ENCODE peak calls at places on chromosomes 16 and 17, in eight cellular contexts. Y is sigmoid colon; U is aorta; O is brain microvascular endothelial cell; Z is WERI-Rb-1; S is effector memory CD4-positive, alpha-beta T cell; B is endodermal cell; K is upper lobe of left lung. F is an unnamed sample.
A peak's percentile ranks its signal among the peaks of the same experiment; 100 is the strongest.

GRCh38 chr16:83878838-83879237 is 20.1 kb upstream of the MLYCD start:
- DNase-seq in Y (no peak), U (no peak), O (peak; percentile 40), Z (no peak), S (no peak), B (no peak), K (no peak), F (no peak)

GRCh38 chr16:4093495-4094137 is 22.6 kb downstream of the ADCY9 start:
- DNase-seq in Y (peak; percentile 78), U (peak; percentile 87), O (peak; percentile 63), Z (no peak), S (no peak), B (no peak), K (peak; percentile 81), F (no peak)

GRCh38 chr17:44451016-44451415 is 52.2 kb downstream of the GPATCH8 start:
- DNase-seq in Y (no peak), U (no peak), O (no peak), Z (no peak), S (no peak), B (no peak), K (no peak), F (no peak)

GRCh38 chr16:67805718-67806427 is 487 bp downstream of the RANBP10 start:
- DNase-seq in Y (no peak), U (no peak), O (no peak), Z (peak; percentile 37), S (no peak), B (no peak), K (peak; percentile 24), F (no peak)

GRCh38 chr17:66441012-66441703 is 138.7 kb downstream of the PRKCA start:
- DNase-seq in Y (no peak), U (no peak), O (no peak), Z (no peak), S (no peak), B (no peak), K (no peak), F (no peak)

GRCh38 chr17:69773081-69773480 is 301.9 kb upstream of the KCNJ16 start:
- DNase-seq in Y (no peak), U (no peak), O (no peak), Z (no peak), S (no peak), B (no peak), K (no peak), F (no peak)

GRCh38 chr16:25011891-25012499 is 3.2 kb downstream of the ARHGAP17 start:
- DNase-seq in Y (no peak), U (no peak), O (no peak), Z (no peak), S (no peak), B (no peak), K (no peak), F (no peak)

GRCh38 chr16:55622930-55623561 is 32.7 kb upstream of the SLC6A2 start:
- DNase-seq in Y (no peak), U (no peak), O (no peak), Z (peak; percentile 48), S (no peak), B (peak; percentile 92), K (no peak), F (no peak)

GRCh38 chr16:20674684-20675487 is 22.6 kb downstream of the ACSM1 start:
- DNase-seq in Y (no peak), U (peak; percentile 72), O (no peak), Z (no peak), S (no peak), B (peak; percentile 62), K (no peak), F (no peak)

GRCh38 chr16:68275611-68276191 is 11.4 kb downstream of the SLC7A6 start:
- DNase-seq in Y (no peak), U (no peak), O (no peak), Z (no peak), S (peak; percentile 51), B (no peak), K (no peak), F (no peak)

GRCh38 chr17:41793749-41794602 is 7.5 kb upstream of the JUP start:
- DNase-seq in Y (no peak), U (no peak), O (no peak), Z (no peak), S (no peak), B (peak; percentile 96), K (no peak), F (no peak)

GRCh38 chr17:8629371-8630226 is 926 bp downstream of the MYH10 start:
- DNase-seq in Y (peak; percentile 80), U (peak; percentile 83), O (no peak), Z (peak; percentile 46), S (no peak), B (peak; percentile 86), K (no peak), F (peak; percentile 11)

GRCh38 chr17:59406808-59407381 is 75.4 kb downstream of the YPEL2 start:
- DNase-seq in Y (no peak), U (no peak), O (peak; percentile 73), Z (no peak), S (no peak), B (no peak), K (no peak), F (no peak)

GRCh38 chr16:66742409-66742808 is 9.0 kb downstream of the DYNC1LI2 start:
- DNase-seq in Y (no peak), U (no peak), O (no peak), Z (no peak), S (no peak), B (no peak), K (no peak), F (no peak)

GRCh38 chr17:45160505-45161287 is 979 bp upstream of the HEXIM2 start:
- DNase-seq in Y (peak; percentile 85), U (peak; percentile 89), O (peak; percentile 48), Z (peak; percentile 92), S (peak; percentile 48), B (peak; percentile 98), K (peak; percentile 69), F (peak; percentile 69)

GRCh38 chr17:48299760-48300159 is 130.3 kb downstream of the SKAP1 start:
- DNase-seq in Y (no peak), U (no peak), O (no peak), Z (no peak), S (no peak), B (no peak), K (no peak), F (no peak)

GRCh38 chr16:14028207-14028606 is 42.9 kb upstream of the MRTFB start:
- DNase-seq in Y (no peak), U (no peak), O (no peak), Z (no peak), S (no peak), B (no peak), K (no peak), F (no peak)

GRCh38 chr17:4584125-4584834 is at the start of gene SMTNL2:
- DNase-seq in Y (peak; percentile 73), U (peak; percentile 83), O (no peak), Z (peak; percentile 68), S (no peak), B (peak; percentile 87), K (no peak), F (peak; percentile 30)

GRCh38 chr17:82767041-82767754 is 15.3 kb downstream of the TBCD start:
- DNase-seq in Y (no peak), U (no peak), O (peak; percentile 22), Z (peak; percentile 85), S (no peak), B (peak; percentile 92), K (peak; percentile 35), F (peak; percentile 48)

GRCh38 chr17:73197141-73197540 is 4.3 kb downstream of the COG1 start:
- DNase-seq in Y (no peak), U (no peak), O (no peak), Z (no peak), S (no peak), B (no peak), K (no peak), F (no peak)
- H3K27ac ChIP-seq in Y (no peak overlapping the region), U (no peak overlapping the region), O (no peak overlapping the region), Z (no peak overlapping the region), S (no peak overlapping the region), B (no peak overlapping the region), K (no peak overlapping the region), F (no peak overlapping the region)

DNA sequence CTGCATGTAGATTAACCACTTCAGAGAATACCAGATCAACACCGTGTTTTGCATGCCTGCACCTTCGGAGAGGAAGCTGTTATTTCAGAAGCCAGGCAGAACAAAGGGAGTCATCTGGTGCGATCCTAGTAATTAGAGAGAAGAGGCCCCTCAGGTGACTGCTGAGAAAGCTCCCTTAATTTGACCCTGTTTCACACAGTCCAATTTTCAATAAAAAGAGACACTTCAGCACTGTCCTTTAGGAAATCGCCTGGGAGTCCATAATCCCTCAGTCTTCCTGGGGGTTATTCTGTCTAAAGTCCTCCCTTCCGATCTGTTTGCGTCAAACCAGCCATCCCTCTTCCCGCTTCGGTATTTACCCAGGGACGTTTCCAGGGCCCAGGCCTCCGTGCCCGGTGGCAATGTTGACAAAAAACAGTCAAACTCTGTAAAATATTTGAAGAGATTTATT is 23.4 kb upstream of the TNRC6C start:
- DNase-seq in Y (peak; percentile 21), U (no peak), O (no peak), Z (no peak), S (no peak), B (peak; percentile 62), K (no peak), F (no peak)
- H3K27ac ChIP-seq in Y (no peak overlapping the region), U (no peak overlapping the region), O (no peak overlapping the region), Z (no peak overlapping the region), S (no peak overlapping the region), B (no peak overlapping the region), K (no peak overlapping the region), F (no peak overlapping the region)

GRCh38 chr16:81275795-81276194 is 37.3 kb downstream of the BCO1 start:
- DNase-seq in Y (no peak), U (no peak), O (no peak), Z (no peak), S (no peak), B (no peak), K (no peak), F (no peak)

GRCh38 chr16:81277681-81278080 is 37.1 kb upstream of the GAN start:
- DNase-seq in Y (no peak), U (no peak), O (no peak), Z (no peak), S (no peak), B (no peak), K (peak; percentile 35), F (no peak)

GRCh38 chr16:81278526-81278925 is 36.2 kb upstream of the GAN start:
- DNase-seq in Y (no peak), U (no peak), O (no peak), Z (no peak), S (no peak), B (no peak), K (no peak), F (no peak)

GRCh38 chr16:81275064-81275532 is 36.6 kb downstream of the BCO1 start:
- DNase-seq in Y (no peak), U (peak; percentile 51), O (no peak), Z (no peak), S (no peak), B (no peak), K (no peak), F (no peak)

GRCh38 chr16:81276323-81276722 is 37.8 kb downstream of the BCO1 start:
- DNase-seq in Y (no peak), U (no peak), O (no peak), Z (no peak), S (no peak), B (no peak), K (no peak), F (peak; percentile 3)
- H3K27ac ChIP-seq in Y (no peak overlapping the region), U (no peak overlapping the region), O (no peak overlapping the region), Z (no peak overlapping the region), S (no peak overlapping the region), B (no peak overlapping the region), K (no peak overlapping the region), F (peak overlapping the region; percentile 26)

DNA sequence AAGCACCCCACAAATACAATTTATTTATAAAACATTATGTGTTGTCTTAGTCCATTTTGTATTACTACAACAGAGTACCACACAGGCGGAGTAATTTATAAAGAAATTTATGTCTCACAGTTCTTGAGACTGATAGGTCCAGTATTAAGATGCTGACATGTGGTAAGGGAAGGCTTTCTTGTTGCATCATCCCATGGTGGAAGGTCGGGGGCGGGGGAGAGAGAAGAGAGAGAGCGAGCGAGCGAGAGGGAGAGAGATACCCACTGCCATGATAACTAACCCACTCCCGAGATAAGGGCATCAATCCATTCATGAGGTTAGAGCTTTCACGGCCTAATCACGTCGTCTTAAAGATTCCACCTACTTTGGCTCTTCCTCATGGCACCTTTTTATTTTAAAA is 117.8 kb downstream of the KCNJ12 start:
- DNase-seq in Y (no peak), U (no peak), O (no peak), Z (no peak), S (no peak), B (peak; percentile 46), K (no peak), F (no peak)
- H3K27ac ChIP-seq in Y (no peak overlapping the region), U (no peak overlapping the region), O (no peak overlapping the region), Z (no peak overlapping the region), S (no peak overlapping the region), B (no peak overlapping the region), K (no peak overlapping the region), F (no peak overlapping the region)

F was measured in caudate nucleus.